ENCODE peak calls at places on chromosomes 12 and 14, in seven cellular contexts. O is uterus, S is OCI-LY7, R is fibroblast of pulmonary artery, W is heart right ventricle, L is dorsolateral prefrontal cortex, D is transverse colon. V is an unnamed sample.

GRCh38 chr12:117409286-117409685 is 47.9 kb upstream of the NOS1 start:
- DNase-seq in D (no peak), S (no peak), L (no peak), W (no peak), R (no peak), O (no peak), V (no peak)

GRCh38 chr12:129607293-129607692 is 296.5 kb downstream of the TMEM132D start:
- DNase-seq in S (no peak), L (no peak), W (no peak), D (no peak), R (peak; percentile 4), O (no peak), V (peak; percentile 83)

GRCh38 chr12:76422878-76423438 is 74.7 kb upstream of the BBS10 start:
- DNase-seq in O (no peak), L (no peak), S (no peak), W (no peak), D (no peak), R (peak; percentile 39), V (peak; percentile 16)

GRCh38 chr12:242496-242895 is 20.1 kb downstream of the SLC6A13 start:
- DNase-seq in L (no peak), R (no peak), D (no peak), W (no peak), S (no peak), O (no peak), V (no peak)

GRCh38 chr12:5718073-5718472 is 227.0 kb downstream of the ANO2 start:
- DNase-seq in W (no peak), O (no peak), S (no peak), L (no peak), D (no peak), R (no peak), V (no peak)

GRCh38 chr12:64724201-64724745 is 34.9 kb downstream of the GNS start:
- DNase-seq in O (no peak), D (no peak), L (no peak), R (no peak), W (no peak), S (no peak), V (no peak)

GRCh38 chr12:104816845-104817503 is 141.1 kb downstream of the SLC41A2 start:
- DNase-seq in L (no peak), O (no peak), W (no peak), S (no peak), D (no peak), R (no peak), V (no peak)

GRCh38 chr14:76977793-76978730 is 50.4 kb downstream of the IRF2BPL start:
- DNase-seq in S (no peak), W (peak; percentile 66), O (peak; percentile 83), D (peak; percentile 46), L (peak; percentile 36), R (peak; percentile 88), V (no peak)

GRCh38 chr12:62191747-62192485 is 68.3 kb upstream of the USP15 start:
- DNase-seq in D (no peak), S (no peak), W (no peak), O (no peak), L (peak; percentile 27), R (peak; percentile 44), V (no peak)

GRCh38 chr12:50107416-50108268 is 3.8 kb downstream of the GPD1 start:
- DNase-seq in S (no peak), R (no peak), O (no peak), L (no peak), W (no peak), D (no peak), V (no peak)

GRCh38 chr12:106139422-106140141 is 828 bp upstream of the NUAK1 start:
- DNase-seq in S (no peak), R (peak; percentile 72), D (peak; percentile 76), L (peak; percentile 64), W (peak; percentile 79), O (peak; percentile 81), V (no peak)

GRCh38 chr14:64880382-64881121 is 845 bp upstream of the SPTB start:
- DNase-seq in D (peak; percentile 43), W (peak; percentile 35), L (peak; percentile 67), R (no peak), S (no peak), O (peak; percentile 24), V (no peak)

GRCh38 chr12:76757694-76758093 is 6.2 kb upstream of the ZDHHC17 start:
- DNase-seq in R (no peak), O (no peak), L (no peak), W (no peak), D (no peak), S (no peak), V (no peak)

GRCh38 chr12:105092336-105092735 is 8.1 kb upstream of the ALDH1L2 start:
- DNase-seq in R (no peak), L (no peak), S (no peak), O (no peak), D (peak; percentile 16), W (no peak), V (no peak)

GRCh38 chr12:132806857-132807256 is 21.8 kb downstream of the GOLGA3 start:
- DNase-seq in W (no peak), L (peak; percentile 55), S (no peak), R (no peak), O (no peak), D (no peak), V (no peak)

GRCh38 chr14:61101803-61102548 is 120.9 kb downstream of the SLC38A6 start:
- DNase-seq in D (no peak), W (no peak), L (no peak), R (peak; percentile 92), O (no peak), S (peak; percentile 35), V (no peak)

GRCh38 chr14:51155331-51155730 is 60.4 kb upstream of the TRIM9 start:
- DNase-seq in S (no peak), R (no peak), D (no peak), L (no peak), O (no peak), W (no peak), V (no peak)

GRCh38 chr12:76444408-76444984 is 96.3 kb upstream of the BBS10 start:
- DNase-seq in S (no peak), L (no peak), R (no peak), D (no peak), O (no peak), W (no peak), V (no peak)

GRCh38 chr12:101781834-101782543 is 42.7 kb upstream of the SYCP3 start:
- DNase-seq in O (no peak), S (no peak), D (no peak), L (no peak), W (no peak), R (peak; percentile 44), V (no peak)

GRCh38 chr12:4445156-4446020 is at the start of gene FGF6:
- DNase-seq in L (no peak), R (no peak), D (no peak), W (no peak), S (no peak), O (no peak), V (no peak)

GRCh38 chr14:43647302-43647701 is 859.8 kb downstream of the FSCB start:
- DNase-seq in S (no peak), R (peak; percentile 8), D (no peak), O (no peak), W (no peak), L (no peak), V (no peak)
- TF ChIP-seq CTCF in S (no peak), R (peak; percentile 26), D (no peak), O (no peak), W (no peak), L (no peak), V (no peak)

DNA sequence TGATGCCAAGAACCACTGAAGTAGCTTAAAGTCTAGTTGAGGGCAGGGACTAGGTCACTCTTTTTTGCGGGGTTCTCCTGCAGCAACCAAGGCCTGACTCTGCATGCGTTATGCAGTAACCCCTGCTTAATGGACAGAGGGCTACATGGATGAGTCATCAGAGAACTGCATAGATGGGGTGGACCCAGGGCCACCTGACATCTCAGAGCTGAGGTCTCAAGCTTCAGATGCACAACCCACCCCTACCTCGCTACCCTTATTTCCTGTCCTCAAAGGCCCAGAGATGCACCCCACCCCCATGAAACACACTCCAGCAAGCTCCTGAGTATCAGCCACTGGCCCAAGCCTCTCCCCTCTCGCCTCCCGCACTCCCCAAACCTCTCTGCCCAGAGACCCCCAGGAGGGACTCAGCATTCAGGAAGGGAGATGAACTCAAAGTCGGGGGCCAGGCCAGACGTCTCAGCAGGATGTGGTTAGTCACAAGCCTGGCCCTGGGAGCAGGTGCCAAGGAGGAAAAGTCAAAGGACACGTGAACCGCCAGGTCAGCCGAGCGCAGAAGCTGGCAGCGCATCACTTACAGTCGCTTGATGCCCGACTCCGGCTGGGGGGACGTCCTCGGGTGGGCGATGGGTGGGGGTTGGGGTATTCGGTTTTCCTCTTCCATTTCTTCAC is 25.8 kb downstream of the SNRNP35 start:
- DNase-seq in W (no peak), O (no peak), R (no peak), D (no peak), S (peak; percentile 48), L (no peak), V (no peak)
- H3K4me3 ChIP-seq in W (no peak overlapping the region), O (no peak overlapping the region), R (no peak overlapping the region), D (no peak overlapping the region), S (no peak overlapping the region), L (no peak overlapping the region), V (no peak overlapping the region)

DNA sequence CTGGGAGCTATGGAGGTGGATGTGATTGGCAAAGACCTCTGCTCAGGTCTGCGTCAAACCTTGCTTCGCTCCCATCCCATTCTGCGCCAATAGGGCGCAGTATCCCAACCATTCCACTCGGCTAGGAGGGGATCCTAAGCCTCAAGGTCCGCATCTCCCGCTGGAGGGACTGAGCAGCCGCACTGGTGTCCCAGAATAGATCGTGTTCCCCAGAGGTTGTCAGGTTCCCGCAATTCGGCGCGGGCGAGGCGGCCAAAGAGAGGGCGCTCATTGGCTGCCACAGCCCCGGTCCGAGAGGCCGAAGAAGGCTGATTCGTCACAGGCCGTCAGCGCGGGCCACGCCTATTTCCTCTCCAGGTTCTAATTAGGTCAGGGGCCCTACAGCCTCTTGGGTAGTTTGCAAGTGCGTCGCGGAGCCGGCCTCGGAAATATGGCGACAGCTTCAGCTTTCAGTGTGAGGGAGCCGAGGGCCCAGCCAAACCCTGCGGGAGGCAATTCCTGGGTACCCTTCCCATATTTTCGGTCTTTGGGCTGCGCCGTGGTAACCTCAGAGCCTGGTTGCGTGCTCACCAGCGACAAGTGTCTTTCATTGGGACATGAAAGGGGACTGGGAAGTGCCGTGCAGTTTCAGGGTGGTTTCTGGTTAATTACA is 5.0 kb downstream of the OR10AD1 start:
- DNase-seq in R (peak; percentile 95), L (peak; percentile 92), O (peak; percentile 96), S (peak; percentile 88), W (peak; percentile 98), D (peak; percentile 97), V (peak; percentile 72)
- TF ChIP-seq CTCF in R (no peak), L (no peak), O (no peak), S (no peak), W (no peak), D (peak; percentile 28), V (peak; percentile 38)

GRCh38 chr14:36988568-36988967 is 183.8 kb downstream of the SLC25A21 start:
- DNase-seq in O (no peak), W (no peak), R (no peak), L (no peak), S (no peak), D (no peak), V (no peak)

GRCh38 chr14:36986407-36986806 is 186.0 kb downstream of the SLC25A21 start:
- DNase-seq in W (no peak), R (no peak), D (no peak), L (no peak), S (no peak), O (no peak), V (no peak)

DNA sequence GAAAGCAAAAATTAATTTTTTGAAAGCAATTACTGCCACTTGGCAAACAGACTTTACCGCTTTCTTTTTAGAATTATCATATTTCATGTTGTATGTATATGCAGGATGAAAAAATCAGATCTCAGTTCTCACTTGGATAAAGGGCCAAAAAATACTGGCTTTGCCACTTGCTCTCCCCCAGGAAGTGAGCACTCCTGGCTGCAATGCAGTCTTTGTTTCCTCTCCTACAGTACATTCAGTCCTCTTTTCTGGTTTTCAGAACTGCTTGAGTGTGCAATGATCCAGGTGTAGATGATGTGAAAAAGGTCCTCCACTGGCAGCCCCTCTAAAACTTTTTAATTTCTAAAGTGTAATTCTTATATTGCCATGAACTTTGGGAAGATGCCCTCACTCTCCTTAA is 183.4 kb downstream of the SLC25A21 start:
- DNase-seq in D (no peak), L (no peak), W (no peak), S (no peak), R (no peak), O (no peak), V (no peak)
- H3K4me3 ChIP-seq in D (no peak overlapping the region), L (no peak overlapping the region), W (no peak overlapping the region), S (no peak overlapping the region), R (no peak overlapping the region), O (no peak overlapping the region), V (no peak overlapping the region)

V was measured in astrocyte of the cerebellum.